ENCODE peak calls at places on chromosomes 16 and 17, in ten cellular contexts. J is colonic mucosa, A is astrocyte, X is upper lobe of left lung, Y is H1, B is IMR-90, M is fibroblast of lung, O is mammary epithelial cell, I is heart right ventricle, E is heart left ventricle. V is an unnamed sample. For H3K4me1 and H3K36me3, the result is how much of the 10 kb centered on the place peaks cover.

GRCh38 chr17:45144199-45145034 is 3.9 kb upstream of the HEXIM1 start:
- DNase-seq in J (no peak), A (no peak), X (peak), Y (peak), B (no peak), M (no peak), O (no peak), I (peak), E (peak), V (no peak)

GRCh38 chr16:49766280-49766679 is 89.6 kb downstream of the ZNF423 start:
- DNase-seq in J (no peak), A (no peak), X (no peak), Y (no peak), B (no peak), M (no peak), O (no peak), I (no peak), E (no peak), V (no peak)

GRCh38 chr16:1333149-1333812 is at the start of gene BAIAP3:
- DNase-seq in J (peak), A (no peak), X (peak), Y (peak), B (no peak), M (no peak), O (no peak), I (no peak), E (no peak), V (peak)

GRCh38 chr16:46739934-46740333 is 8.2 kb downstream of the MYLK3 start:
- DNase-seq in J (no peak), A (no peak), X (no peak), Y (no peak), B (no peak), M (no peak), O (no peak), I (no peak), E (no peak), V (no peak)

GRCh38 chr16:66603537-66604375 is 748 bp upstream of the CMTM3 start:
- DNase-seq in J (peak), A (peak), X (peak), Y (peak), B (peak), M (peak), O (peak), I (peak), E (no peak), V (peak)

GRCh38 chr16:1972490-1972877 is 631 bp downstream of the TBL3 start:
- DNase-seq in J (no peak), A (no peak), X (peak), Y (no peak), B (no peak), M (no peak), O (peak), I (no peak), E (no peak), V (no peak)

GRCh38 chr17:63768433-63768832 is 5.0 kb downstream of the CCDC47 start:
- DNase-seq in J (no peak), A (no peak), X (no peak), Y (no peak), B (no peak), M (no peak), O (no peak), I (no peak), E (no peak), V (no peak)

GRCh38 chr16:23848958-23849357 is 13.2 kb downstream of the PRKCB start:
- DNase-seq in J (no peak), A (no peak), X (no peak), Y (no peak), B (no peak), M (no peak), O (no peak), I (no peak), E (no peak), V (no peak)

GRCh38 chr17:79874329-79874981 is 35.2 kb upstream of the CBX4 start:
- DNase-seq in J (peak), A (peak), X (no peak), Y (no peak), B (peak), M (peak), O (peak), I (no peak), E (no peak), V (peak)

GRCh38 chr16:85049864-85050263 is 22.3 kb downstream of the KIAA0513 start:
- DNase-seq in J (peak), A (no peak), X (no peak), Y (no peak), B (no peak), M (no peak), O (no peak), I (no peak), E (no peak), V (no peak)

GRCh38 chr16:17104654-17105053 is 366.1 kb downstream of the XYLT1 start:
- DNase-seq in J (no peak), A (no peak), X (no peak), Y (no peak), B (no peak), M (no peak), O (no peak), I (no peak), E (no peak), V (no peak)

GRCh38 chr16:82639666-82640336 is 13.0 kb downstream of the CDH13 start:
- DNase-seq in J (peak), A (peak), X (peak), Y (peak), B (peak), M (peak), O (peak), I (peak), E (peak), V (no peak)

GRCh38 chr16:66250686-66251405 is 115.6 kb upstream of the CDH5 start:
- DNase-seq in J (peak), A (peak), X (no peak), Y (no peak), B (peak), M (peak), O (peak), I (peak), E (no peak), V (no peak)

GRCh38 chr16:20839504-20839903 is 33.2 kb downstream of the REXO5 start:
- DNase-seq in J (no peak), A (no peak), X (no peak), Y (no peak), B (no peak), M (no peak), O (no peak), I (no peak), E (no peak), V (no peak)

GRCh38 chr17:1384881-1385280 is 15.1 kb downstream of the YWHAE start:
- DNase-seq in J (no peak), A (no peak), X (no peak), Y (no peak), B (no peak), M (no peak), O (no peak), I (no peak), E (no peak), V (no peak)

GRCh38 chr17:1391577-1391976 is 8.4 kb downstream of the YWHAE start:
- DNase-seq in J (no peak), A (no peak), X (no peak), Y (no peak), B (no peak), M (no peak), O (no peak), I (no peak), E (no peak), V (no peak)

GRCh38 chr17:1386265-1386664 is 13.8 kb downstream of the YWHAE start:
- DNase-seq in J (no peak), A (no peak), X (no peak), Y (no peak), B (no peak), M (no peak), O (no peak), I (no peak), E (no peak), V (no peak)

DNA sequence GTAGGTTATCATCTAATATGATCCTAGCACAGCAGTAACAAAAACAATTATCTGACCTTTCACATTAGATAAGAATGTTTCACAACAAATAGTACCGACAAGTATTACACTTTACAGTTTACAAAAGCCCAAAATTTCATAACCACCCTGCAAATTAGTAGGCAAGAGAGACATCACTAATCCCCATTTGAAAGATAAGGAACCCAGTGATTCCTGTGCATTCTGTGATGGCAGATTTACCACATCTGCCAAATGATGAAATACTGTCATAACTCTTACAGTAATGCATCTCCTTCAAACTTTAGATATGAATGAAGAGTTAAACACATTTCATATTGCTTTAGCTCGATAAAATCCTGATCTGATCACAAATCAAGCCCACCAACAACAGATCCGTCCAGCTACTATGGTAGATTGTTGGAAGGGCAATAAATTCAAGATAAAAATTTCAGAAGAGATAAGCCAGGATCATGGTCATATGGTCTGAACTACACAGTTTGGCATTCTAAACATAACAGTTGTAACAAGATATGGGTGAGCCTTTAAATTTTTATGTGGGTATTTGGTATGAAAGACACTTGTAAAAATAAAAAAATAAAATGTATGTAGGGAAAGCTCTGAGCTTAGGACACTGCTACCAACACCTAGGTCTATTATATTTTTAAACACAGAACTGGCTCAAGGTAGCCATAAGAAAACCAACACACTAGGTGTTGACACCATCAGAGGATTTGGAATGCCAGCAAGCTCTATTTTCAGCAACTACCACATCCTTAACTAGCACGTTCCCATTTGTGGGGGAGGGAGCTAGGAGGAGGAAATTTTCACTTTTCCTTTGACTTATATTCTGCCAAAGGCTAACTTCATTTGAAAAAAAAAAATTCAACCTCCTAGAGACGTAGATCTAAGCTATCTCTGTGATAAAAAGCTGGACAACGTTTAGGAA is 9.3 kb downstream of the YWHAE start:
- DNase-seq in J (no peak), A (peak), X (no peak), Y (no peak), B (peak), M (no peak), O (peak), I (peak), E (no peak), V (no peak)
- H3K4me1 ChIP-seq in J (under half), A (under half), X (half or more), Y (under half), B (under half), M (under half), O (under half), I (half or more), E (half or more), V (half or more)

DNA sequence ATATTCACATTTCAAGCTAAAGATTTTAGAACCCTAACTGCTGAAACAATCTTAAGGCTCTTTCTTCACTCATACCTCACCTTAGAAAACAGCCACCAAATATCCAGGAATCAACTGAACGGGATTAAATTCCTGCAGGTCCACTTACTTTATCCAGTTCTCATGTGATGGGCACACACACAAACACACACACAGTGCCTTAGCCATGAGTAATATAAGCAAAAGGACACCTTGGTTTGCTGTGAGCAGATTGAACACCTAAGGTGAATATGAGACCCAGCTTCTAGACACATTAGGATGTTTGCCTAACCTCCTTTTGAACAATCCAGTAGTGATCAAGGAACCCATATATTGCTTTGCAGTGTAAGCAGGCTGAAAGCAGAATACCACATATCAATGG is 81.5 kb downstream of the TUBD1 start:
- DNase-seq in J (no peak), A (peak), X (no peak), Y (no peak), B (no peak), M (no peak), O (no peak), I (no peak), E (no peak), V (no peak)
- H3K27ac ChIP-seq in J (no peak), A (peak), X (no peak), Y (no peak), B (no peak), M (no peak), O (no peak), I (no peak), E (no peak), V (no peak)

GRCh38 chr16:9380221-9380620 is 288.8 kb downstream of the HAPSTR1 start:
- DNase-seq in J (no peak), A (no peak), X (no peak), Y (no peak), B (no peak), M (no peak), O (no peak), I (no peak), E (no peak), V (no peak)

GRCh38 chr16:9383281-9383680 is 291.8 kb downstream of the HAPSTR1 start:
- DNase-seq in J (no peak), A (no peak), X (no peak), Y (no peak), B (no peak), M (no peak), O (no peak), I (no peak), E (no peak), V (no peak)

GRCh38 chr16:9381908-9382307 is 290.5 kb downstream of the HAPSTR1 start:
- DNase-seq in J (no peak), A (no peak), X (no peak), Y (no peak), B (no peak), M (no peak), O (no peak), I (no peak), E (no peak), V (no peak)

GRCh38 chr16:9381399-9381798 is 290.0 kb downstream of the HAPSTR1 start:
- DNase-seq in J (no peak), A (no peak), X (no peak), Y (no peak), B (no peak), M (no peak), O (no peak), I (no peak), E (no peak), V (no peak)

GRCh38 chr16:9378876-9379275 is 287.4 kb downstream of the HAPSTR1 start:
- DNase-seq in J (no peak), A (no peak), X (no peak), Y (no peak), B (no peak), M (no peak), O (no peak), I (no peak), E (no peak), V (no peak)
- H3K36me3 ChIP-seq in J (under half), A (under half), X (under half), Y (under half), B (under half), M (under half), O (under half), I (under half), E (under half), V (under half)

DNA sequence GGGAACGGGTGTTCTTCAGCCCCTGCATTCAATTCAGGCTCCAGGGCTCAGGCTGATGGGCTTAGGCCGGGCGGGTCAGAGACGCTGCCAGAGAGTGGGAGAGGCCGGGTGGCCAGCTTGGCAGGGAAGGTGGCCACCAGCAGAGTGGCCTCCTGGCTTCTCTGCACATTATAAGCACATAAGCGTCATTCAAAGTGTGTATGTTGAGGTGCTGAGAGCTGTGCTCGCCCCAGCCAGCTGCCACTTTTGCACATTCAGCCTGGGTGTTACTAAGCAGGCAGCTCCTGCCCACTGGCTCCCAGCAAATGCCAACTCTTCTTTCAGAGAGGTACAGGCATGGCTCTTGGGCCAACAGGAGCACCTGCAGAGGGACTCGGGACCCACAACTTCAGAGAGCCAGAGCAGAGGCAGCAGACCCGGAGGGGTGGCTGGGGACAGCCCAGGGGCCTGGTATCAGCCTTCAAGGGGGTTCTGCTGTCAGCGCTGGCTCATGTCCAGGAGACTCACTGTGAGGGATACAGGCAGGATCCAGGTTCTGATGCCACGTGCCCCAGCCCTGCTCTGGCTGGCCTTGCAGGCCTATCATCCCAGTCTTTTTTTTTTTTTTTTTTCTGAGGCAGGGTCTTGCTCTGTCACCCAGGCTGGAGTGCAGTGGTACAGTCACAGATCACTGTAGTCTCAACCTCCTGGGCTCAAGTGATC is 8.8 kb upstream of the MTSS2 start:
- DNase-seq in J (no peak), A (no peak), X (no peak), Y (no peak), B (no peak), M (no peak), O (no peak), I (no peak), E (no peak), V (no peak)
- H3K4me1 ChIP-seq in J (under half), A (under half), X (half or more), Y (under half), B (under half), M (half or more), O (half or more), I (half or more), E (half or more), V (under half)

DNA sequence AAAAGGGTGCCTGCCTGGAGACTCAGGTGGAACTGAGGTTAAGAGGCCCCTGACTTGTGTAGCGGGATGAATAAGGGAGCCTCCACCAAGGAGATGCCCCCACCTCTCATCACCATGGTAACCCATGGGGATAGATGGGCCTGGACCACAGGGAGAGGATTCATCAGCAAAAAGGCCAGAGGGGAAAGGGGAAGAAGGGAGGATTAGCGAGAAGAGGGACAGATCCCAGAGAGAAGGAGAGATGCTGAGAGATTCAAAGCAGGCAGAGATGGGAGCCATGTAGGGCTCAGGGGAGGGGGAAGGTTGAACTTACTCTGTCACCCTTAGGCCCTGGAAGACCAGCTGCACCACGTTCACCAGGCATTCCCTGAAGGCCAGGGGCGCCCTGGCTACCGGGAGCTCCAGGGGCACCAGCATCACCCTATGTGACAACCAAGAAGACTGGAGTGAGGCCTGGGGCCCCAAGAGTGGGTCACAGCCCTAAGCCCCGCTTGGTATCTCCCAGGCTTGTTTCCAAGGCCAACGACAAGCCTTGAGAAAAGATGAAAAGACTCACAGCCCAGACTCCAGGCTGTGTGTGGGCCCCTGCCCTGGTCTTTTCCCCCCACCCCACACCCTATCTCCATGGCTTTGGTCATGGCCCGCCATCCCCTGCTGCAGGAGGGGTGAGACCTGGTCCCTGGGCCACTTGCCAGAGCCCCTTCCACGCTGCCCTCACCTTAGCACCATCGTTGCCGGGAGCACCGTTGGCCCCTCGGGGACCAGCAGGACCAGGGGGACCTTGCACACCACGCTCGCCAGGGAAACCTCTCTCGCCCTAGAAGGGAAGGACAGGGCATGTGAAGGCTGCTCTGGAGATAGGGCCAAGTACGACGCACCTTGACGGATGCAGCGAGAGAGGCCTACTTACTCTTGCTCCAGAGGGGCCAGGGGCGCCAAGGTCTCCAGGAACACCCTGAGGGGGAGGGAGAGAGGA is 10.1 kb downstream of the COL1A1 start:
- DNase-seq in J (no peak), A (peak), X (peak), Y (no peak), B (peak), M (no peak), O (no peak), I (no peak), E (no peak), V (no peak)
- H3K27ac ChIP-seq in J (no peak), A (peak), X (no peak), Y (no peak), B (peak), M (peak), O (no peak), I (no peak), E (no peak), V (no peak)

GRCh38 chr17:16048797-16049449 is 49.3 kb downstream of the TTC19 start:
- DNase-seq in J (no peak), A (no peak), X (no peak), Y (no peak), B (no peak), M (no peak), O (no peak), I (no peak), E (no peak), V (no peak)

GRCh38 chr17:16052486-16052885 is 52.9 kb downstream of the TTC19 start:
- DNase-seq in J (no peak), A (peak), X (no peak), Y (no peak), B (peak), M (no peak), O (no peak), I (no peak), E (no peak), V (no peak)

GRCh38 chr17:16046966-16047365 is 47.3 kb downstream of the TTC19 start:
- DNase-seq in J (no peak), A (peak), X (no peak), Y (no peak), B (peak), M (no peak), O (no peak), I (no peak), E (no peak), V (no peak)

DNA sequence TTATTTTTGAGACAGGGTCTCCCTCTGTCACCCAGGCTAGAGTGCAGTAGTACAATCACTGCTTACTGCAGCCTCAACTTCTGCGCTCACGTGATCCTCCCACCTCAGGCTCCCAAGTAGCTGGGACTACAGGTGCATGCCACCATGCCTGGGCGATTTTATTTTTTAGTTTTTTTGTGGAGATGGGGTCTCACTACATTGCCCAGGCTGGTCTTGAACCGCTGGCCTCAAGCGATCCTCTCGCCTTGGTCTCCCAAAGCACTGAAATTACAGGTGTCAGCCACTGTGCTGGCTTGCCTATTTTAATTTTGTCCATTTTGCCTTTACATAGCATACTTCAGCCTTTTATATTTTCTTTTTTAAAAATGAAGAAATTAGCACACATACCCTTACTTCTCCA is 51.2 kb downstream of the TTC19 start:
- DNase-seq in J (no peak), A (no peak), X (no peak), Y (no peak), B (no peak), M (no peak), O (no peak), I (no peak), E (no peak), V (no peak)
- H3K36me3 ChIP-seq in J (under half), A (under half), X (under half), Y (under half), B (under half), M (under half), O (under half), I (half or more), E (under half), V (under half)

V was measured in CD8-positive, alpha-beta memory T cell.